ENCODE peak calls at places on chromosomes 13 and 19, in nine cellular contexts. D is IMR-90, F is thoracic aorta, Y is esophagus squamous epithelium, Z is hepatocyte, V is cardiac muscle cell, R is tibial nerve, U is Peyer's patch, W is pancreas. X is an unnamed sample.

GRCh38 chr13:73224708-73225107 is 165.9 kb downstream of the KLF5 start:
- DNase-seq in Y (no peak), D (peak; percentile 30), U (no peak), V (peak; percentile 41), Z (no peak), R (no peak), W (no peak), F (no peak), X (no peak)

GRCh38 chr13:106534844-106535551 is 464 bp downstream of the EFNB2 start:
- DNase-seq in R (no peak), W (no peak), Y (no peak), D (peak; percentile 16), F (no peak), V (peak; percentile 28), Z (peak; percentile 49), U (peak; percentile 70), X (no peak)

GRCh38 chr19:2282062-2282861 is at the start of gene PEAK3:
- DNase-seq in Z (no peak), W (peak; percentile 70), Y (peak; percentile 54), V (peak; percentile 64), R (peak; percentile 41), D (peak; percentile 24), U (peak; percentile 75), F (no peak), X (no peak)

GRCh38 chr19:7397687-7398086 is 49.0 kb downstream of the ARHGEF18 start:
- DNase-seq in W (no peak), F (no peak), Z (no peak), V (peak; percentile 90), U (no peak), R (no peak), Y (no peak), D (peak; percentile 90), X (peak; percentile 43)

GRCh38 chr13:110347535-110348308 is 40.6 kb downstream of the COL4A2 start:
- DNase-seq in U (no peak), Z (no peak), Y (no peak), F (peak; percentile 72), R (no peak), V (peak; percentile 93), W (no peak), D (peak; percentile 90), X (no peak)

GRCh38 chr19:28960586-28960985 is 252.4 kb downstream of the UQCRFS1 start:
- DNase-seq in V (no peak), Y (no peak), R (no peak), Z (no peak), D (no peak), W (no peak), U (no peak), F (no peak), X (no peak)

GRCh38 chr19:45505151-45505995 is 1.9 kb upstream of the VASP start:
- DNase-seq in Z (no peak), U (no peak), F (no peak), V (peak; percentile 50), D (peak; percentile 58), W (no peak), Y (no peak), R (no peak), X (no peak)

GRCh38 chr13:113052206-113052605 is 53.4 kb upstream of the F7 start:
- DNase-seq in Z (no peak), U (no peak), R (no peak), D (no peak), Y (no peak), V (no peak), F (no peak), W (no peak), X (no peak)

GRCh38 chr13:107373551-107373950 is 805.6 kb upstream of the ARGLU1 start:
- DNase-seq in Z (peak; percentile 53), D (peak; percentile 91), U (no peak), F (no peak), W (no peak), V (peak; percentile 75), R (no peak), Y (no peak), X (peak; percentile 65)

GRCh38 chr19:45305421-45305820 is 17.3 kb downstream of the CKM start:
- DNase-seq in Y (no peak), Z (no peak), R (no peak), W (no peak), V (peak; percentile 48), U (no peak), D (no peak), F (no peak), X (no peak)

GRCh38 chr19:29029271-29029670 is 183.7 kb downstream of the UQCRFS1 start:
- DNase-seq in V (no peak), Y (no peak), W (no peak), D (peak; percentile 8), R (no peak), F (no peak), Z (no peak), U (no peak), X (no peak)

GRCh38 chr13:40706439-40706838 is 40.0 kb upstream of the FOXO1 start:
- DNase-seq in U (no peak), Z (no peak), Y (no peak), F (no peak), D (no peak), V (no peak), R (no peak), W (no peak), X (no peak)

GRCh38 chr13:97506511-97506910 is 72.5 kb downstream of the RAP2A start:
- DNase-seq in U (no peak), W (no peak), Z (peak; percentile 46), R (no peak), F (no peak), D (peak; percentile 74), V (peak; percentile 90), Y (no peak), X (peak; percentile 61)

GRCh38 chr13:104114111-104114510 is 1047.9 kb upstream of the SLC10A2 start:
- DNase-seq in F (no peak), Z (no peak), U (no peak), V (peak; percentile 75), W (no peak), Y (no peak), R (no peak), D (peak; percentile 13), X (no peak)

GRCh38 chr19:55640043-55640576 is 692 bp upstream of the ZNF580 start:
- DNase-seq in F (no peak), D (peak; percentile 68), U (peak; percentile 77), Z (no peak), Y (no peak), R (no peak), W (peak; percentile 60), V (peak; percentile 79), X (no peak)

GRCh38 chr13:94617389-94618000 is 15.8 kb downstream of the GPR180 start:
- DNase-seq in U (no peak), V (peak; percentile 37), W (no peak), Y (no peak), Z (peak; percentile 40), R (no peak), D (no peak), F (no peak), X (no peak)

DNA sequence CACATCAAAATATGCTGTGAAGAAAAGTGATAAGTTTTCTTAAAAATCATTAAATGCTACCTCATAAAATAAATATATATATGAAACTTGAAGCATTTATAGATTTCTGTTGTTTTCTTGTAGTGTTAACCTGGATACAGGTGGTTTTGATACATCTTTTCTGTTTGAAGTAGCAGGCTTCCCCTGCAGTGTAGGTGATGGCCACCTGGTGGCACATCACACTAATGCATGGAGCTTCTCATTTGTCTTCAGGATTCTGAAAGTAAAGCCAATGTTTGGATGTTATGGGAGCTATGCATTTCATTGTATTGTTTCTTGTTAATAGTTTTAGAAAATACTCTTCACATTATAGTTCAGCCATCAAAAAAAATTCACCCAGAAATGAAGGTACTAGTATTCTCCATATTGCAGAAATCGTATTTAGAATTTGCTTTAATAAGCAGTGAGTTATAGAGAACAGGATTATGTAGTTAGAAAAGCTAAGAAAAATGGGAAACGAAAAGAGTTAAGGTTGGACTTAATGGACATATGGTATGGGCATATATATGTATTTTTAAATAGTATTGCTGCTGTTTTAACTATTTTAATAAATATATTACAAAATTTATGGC is 18.7 kb downstream of the GPR180 start:
- DNase-seq in D (peak; percentile 41), U (no peak), Y (no peak), W (no peak), Z (peak; percentile 64), R (no peak), F (no peak), V (peak; percentile 46), X (no peak)
- TF ChIP-seq CTCF in D (peak; percentile 58), U (no peak), Y (peak; percentile 79), W (peak; percentile 17), Z (peak; percentile 77), R (no peak), F (no peak), V (peak; percentile 68), X (peak; percentile 85)

GRCh38 chr19:18340237-18340989 is at the start of gene PGPEP1:
- DNase-seq in Z (peak; percentile 85), U (peak; percentile 85), D (peak; percentile 41), V (peak; percentile 71), R (peak; percentile 40), F (no peak), W (peak; percentile 68), Y (no peak), X (no peak)
- H3K27ac ChIP-seq in Z (peak within 1 kb of the TSS; percentile 88), U (peak within 1 kb of the TSS; percentile 96), D (peak within 1 kb of the TSS; percentile 11), V (no peak within 1 kb of the TSS), R (peak within 1 kb of the TSS; percentile 69), F (peak within 1 kb of the TSS; percentile 76), W (peak within 1 kb of the TSS; percentile 88), Y (peak within 1 kb of the TSS; percentile 89), X (no peak within 1 kb of the TSS)

DNA sequence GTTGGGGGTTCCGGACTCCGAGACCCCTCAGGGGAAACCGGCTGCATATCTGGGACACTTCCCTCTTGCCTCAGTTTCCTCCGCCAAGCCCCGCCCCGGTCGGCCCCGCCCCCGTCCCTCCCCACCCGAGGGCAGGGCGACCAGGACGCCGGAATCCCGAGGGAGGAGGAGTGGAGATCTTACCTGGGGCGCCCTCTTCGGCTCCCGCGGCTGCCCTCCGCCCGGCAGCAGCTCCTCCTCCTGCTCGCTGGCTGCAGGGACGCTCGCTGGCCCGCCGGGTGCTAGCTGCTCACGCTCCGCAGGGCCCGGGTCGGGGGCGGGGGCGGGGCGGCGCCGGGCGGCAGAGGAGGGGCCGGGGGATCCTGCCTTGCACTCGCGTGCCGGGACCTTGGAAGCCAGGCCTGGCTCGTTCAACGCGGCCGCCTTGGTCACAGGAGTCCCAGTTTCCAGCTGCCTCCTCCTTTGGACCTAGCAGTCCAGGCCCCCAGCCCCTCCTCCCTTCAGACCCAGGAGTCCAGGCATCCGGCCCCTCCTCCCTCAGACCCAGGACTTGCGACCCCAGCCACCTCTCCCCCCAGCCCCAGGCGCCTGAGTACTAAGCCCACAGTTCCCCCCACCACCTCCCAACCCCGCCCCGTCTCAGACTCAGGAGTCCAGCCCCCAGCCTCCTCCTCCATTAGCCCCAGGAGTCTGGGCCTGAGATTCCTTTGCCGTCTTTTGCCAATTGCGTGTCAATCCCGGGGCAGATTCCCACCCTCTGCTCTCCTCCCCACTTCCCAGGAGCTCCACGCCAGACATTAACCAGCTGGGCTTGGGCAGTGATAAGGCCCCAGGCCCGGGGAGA is at the start of gene NTF4:
- DNase-seq in U (no peak), Z (peak; percentile 83), D (no peak), R (no peak), Y (no peak), W (no peak), V (peak; percentile 50), F (no peak), X (no peak)
- H3K4me3 ChIP-seq in U (peak within 1 kb of the TSS; percentile 30), Z (peak within 1 kb of the TSS; percentile 25), D (peak within 1 kb of the TSS; percentile 19), R (no peak within 1 kb of the TSS), Y (peak within 1 kb of the TSS; percentile 21), W (no peak within 1 kb of the TSS), V (peak within 1 kb of the TSS; percentile 43), F (peak within 1 kb of the TSS; percentile 43), X (peak within 1 kb of the TSS; percentile 45)

DNA sequence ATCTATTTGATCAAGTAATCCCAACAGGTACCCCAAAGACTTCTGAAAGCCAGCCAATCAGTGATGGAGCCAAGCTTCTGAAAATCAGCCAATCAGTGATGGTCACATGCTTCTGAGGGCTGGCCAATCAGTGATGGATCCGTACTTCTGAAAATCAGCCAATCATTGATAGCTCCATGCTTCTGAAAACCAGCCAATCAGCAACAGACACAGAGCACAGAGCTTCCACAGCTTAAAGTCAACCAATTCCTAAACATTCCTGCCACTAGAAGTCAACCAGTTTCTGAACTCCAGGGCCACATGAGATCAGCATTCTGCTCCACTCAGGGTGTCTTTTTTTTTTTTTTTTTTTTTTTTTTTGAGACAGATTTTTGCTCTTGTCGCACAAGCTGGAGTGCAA is 8.2 kb upstream of the HSD17B14 start:
- DNase-seq in F (no peak), D (peak; percentile 68), V (peak; percentile 43), W (no peak), Y (no peak), Z (no peak), U (no peak), R (no peak), X (peak; percentile 16)
- TF ChIP-seq CTCF in F (no peak), D (peak; percentile 41), V (no peak), W (no peak), Y (peak; percentile 15), Z (no peak), U (no peak), R (no peak), X (peak; percentile 27)

X was measured in AG04450.